ENCODE peak calls at places on chromosomes 16 and 17, in ten cellular contexts. M is GM23248; J is body of pancreas; P is dorsolateral prefrontal cortex; Z is ovary; C is neural progenitor cell; X is CD4-positive, alpha-beta memory T cell; T is aorta; E is psoas muscle; A is lung. B is an unnamed sample.

GRCh38 chr17:62656446-62656845 is 29.0 kb downstream of the MRC2 start:
- DNase-seq in E (peak; percentile 18), Z (no peak), C (no peak), M (no peak), P (no peak), J (no peak), A (no peak), T (peak; percentile 10), X (no peak), B (no peak)

GRCh38 chr16:3789375-3790067 is 72.2 kb upstream of the TRAP1 start:
- DNase-seq in J (no peak), M (no peak), E (no peak), C (no peak), A (no peak), T (no peak), Z (no peak), X (no peak), P (no peak), B (peak; percentile 11)

GRCh38 chr16:24539295-24539849 is at the start of gene RBBP6:
- DNase-seq in X (peak; percentile 91), M (peak; percentile 99), T (peak; percentile 97), P (peak; percentile 95), C (peak; percentile 99), E (peak; percentile 97), Z (peak; percentile 95), A (peak; percentile 92), J (peak; percentile 96), B (peak; percentile 96)

GRCh38 chr16:57132470-57132869 is 40.1 kb downstream of the CPNE2 start:
- DNase-seq in C (no peak), J (peak; percentile 22), E (no peak), M (no peak), Z (no peak), A (no peak), T (no peak), P (no peak), X (no peak), B (peak; percentile 72)

GRCh38 chr16:81237282-81237681 is 1.2 kb upstream of the BCO1 start:
- DNase-seq in X (no peak), T (no peak), P (no peak), A (no peak), Z (no peak), M (no peak), E (peak; percentile 85), C (no peak), J (peak; percentile 46), B (peak; percentile 68)

GRCh38 chr17:7407483-7408231 is at the start of gene NLGN2:
- DNase-seq in T (no peak), Z (no peak), J (no peak), X (no peak), M (no peak), A (no peak), E (no peak), C (no peak), P (no peak), B (no peak)

GRCh38 chr17:9098242-9098641 is 76.9 kb downstream of the NTN1 start:
- DNase-seq in J (no peak), E (no peak), M (no peak), P (no peak), A (no peak), X (no peak), Z (no peak), C (no peak), T (no peak), B (no peak)

GRCh38 chr17:51508048-51508447 is 247.7 kb downstream of the UTP18 start:
- DNase-seq in T (no peak), A (no peak), E (no peak), X (no peak), M (no peak), Z (no peak), C (no peak), P (peak; percentile 38), J (no peak), B (no peak)

GRCh38 chr17:64146418-64147109 is 16.6 kb upstream of the ERN1 start:
- DNase-seq in X (peak; percentile 69), P (peak; percentile 62), E (peak; percentile 85), J (peak; percentile 67), Z (peak; percentile 80), C (peak; percentile 76), M (peak; percentile 76), T (peak; percentile 88), A (peak; percentile 64), B (peak; percentile 46)

GRCh38 chr17:77424585-77425344 is 284.0 kb downstream of the SEC14L1 start:
- DNase-seq in C (no peak), M (peak; percentile 66), P (no peak), A (peak; percentile 77), E (peak; percentile 94), Z (peak; percentile 98), X (no peak), J (peak; percentile 72), T (peak; percentile 94), B (no peak)

GRCh38 chr16:12833939-12834338 is 30.3 kb upstream of the CPPED1 start:
- DNase-seq in T (no peak), J (no peak), C (peak; percentile 16), A (no peak), M (peak; percentile 45), E (no peak), X (no peak), Z (no peak), P (no peak), B (no peak)

GRCh38 chr16:30394603-30395154 is 541 bp upstream of the ZNF48 start:
- DNase-seq in J (no peak), X (no peak), P (no peak), C (peak; percentile 87), E (no peak), T (no peak), Z (no peak), A (no peak), M (peak; percentile 66), B (peak; percentile 24)

GRCh38 chr17:9120471-9120870 is 99.2 kb downstream of the NTN1 start:
- DNase-seq in Z (no peak), M (no peak), J (no peak), X (no peak), A (no peak), P (no peak), C (peak; percentile 45), E (no peak), T (peak; percentile 48), B (no peak)

GRCh38 chr17:1716912-1717695 is 6.9 kb upstream of the TLCD2 start:
- DNase-seq in Z (peak; percentile 90), M (peak; percentile 100), C (peak; percentile 97), X (peak; percentile 86), A (peak; percentile 97), P (peak; percentile 92), T (peak; percentile 92), J (peak; percentile 93), E (peak; percentile 93), B (peak; percentile 99)

GRCh38 chr16:20291807-20292206 is 35.5 kb downstream of the GP2 start:
- DNase-seq in C (peak; percentile 37), X (no peak), P (no peak), M (no peak), A (no peak), T (no peak), E (no peak), Z (no peak), J (no peak), B (no peak)
- H3K27me3 ChIP-seq in C (no peaks in the 10 kb centered on the region), X (no peaks in the 10 kb centered on the region), P (no peaks in the 10 kb centered on the region), M (no peaks in the 10 kb centered on the region), A (no peaks in the 10 kb centered on the region), T (peaks cover 1% of the 10 kb centered on the region), E (no peaks in the 10 kb centered on the region), Z (no peaks in the 10 kb centered on the region), J (no peaks in the 10 kb centered on the region), B (no peaks in the 10 kb centered on the region)

GRCh38 chr17:6005939-6006338 is 64.2 kb upstream of the WSCD1 start:
- DNase-seq in Z (no peak), M (no peak), J (no peak), C (no peak), E (no peak), P (no peak), T (no peak), X (no peak), A (no peak), B (no peak)

GRCh38 chr17:6000426-6000825 is 69.8 kb upstream of the WSCD1 start:
- DNase-seq in Z (no peak), T (no peak), P (no peak), E (no peak), A (no peak), X (no peak), J (no peak), C (no peak), M (no peak), B (no peak)
- H3K27ac ChIP-seq in Z (no peak overlapping the region), T (no peak overlapping the region), P (no peak overlapping the region), E (no peak overlapping the region), A (no peak overlapping the region), X (no peak overlapping the region), J (no peak overlapping the region), C (no peak overlapping the region), M (no peak overlapping the region), B (no peak overlapping the region)

DNA sequence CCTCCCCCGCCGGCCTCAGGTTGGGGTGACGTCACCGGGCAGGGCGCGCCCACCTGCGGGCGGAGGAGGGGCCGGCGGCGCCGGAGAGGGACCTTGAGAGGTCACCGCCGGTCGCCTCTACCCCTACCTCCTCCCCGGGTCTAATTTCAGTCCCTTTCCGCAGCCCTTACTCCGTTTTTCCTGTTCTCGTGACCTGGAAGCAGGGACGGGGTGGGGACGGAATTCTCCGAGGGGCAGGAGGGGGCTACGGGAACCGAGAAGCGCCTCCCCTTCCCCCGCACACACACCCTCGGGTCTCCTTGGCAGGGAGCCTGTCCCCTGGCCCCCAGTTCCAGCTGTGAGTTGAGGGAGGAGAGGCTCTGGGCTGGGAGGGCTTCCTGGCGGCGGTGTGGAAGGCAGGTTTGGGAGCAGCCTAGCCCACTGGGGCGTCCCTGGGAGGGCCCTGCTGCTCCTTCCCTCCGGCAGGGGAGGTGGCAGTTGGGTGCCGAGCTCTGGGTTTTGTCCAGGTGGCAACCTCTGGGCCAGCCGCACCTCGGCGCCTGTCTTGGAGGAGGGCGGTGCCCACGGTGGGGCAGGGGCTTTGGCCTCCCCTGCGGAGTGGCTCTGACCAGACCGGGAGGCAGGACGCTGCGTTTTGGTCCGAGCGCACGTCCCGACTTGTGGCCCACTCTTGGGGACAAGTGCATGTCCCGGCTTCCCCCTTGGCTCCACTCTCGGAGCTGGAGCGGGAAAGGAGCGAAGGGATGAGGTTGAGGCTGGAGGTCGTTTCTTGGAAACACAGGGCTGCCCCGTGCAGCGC is 765 bp downstream of the SYNGR3 start:
- DNase-seq in Z (no peak), P (peak; percentile 57), T (no peak), E (no peak), A (no peak), J (no peak), X (peak; percentile 56), C (peak; percentile 86), M (no peak), B (peak; percentile 40)
- H3K27me3 ChIP-seq in Z (no peaks in the 10 kb centered on the region), P (no peaks in the 10 kb centered on the region), T (no peaks in the 10 kb centered on the region), E (peaks cover 34% of the 10 kb centered on the region), A (no peaks in the 10 kb centered on the region), J (peaks cover 19% of the 10 kb centered on the region), X (no peaks in the 10 kb centered on the region), C (peaks cover 58% of the 10 kb centered on the region), M (peaks cover 21% of the 10 kb centered on the region), B (peaks cover 15% of the 10 kb centered on the region)

DNA sequence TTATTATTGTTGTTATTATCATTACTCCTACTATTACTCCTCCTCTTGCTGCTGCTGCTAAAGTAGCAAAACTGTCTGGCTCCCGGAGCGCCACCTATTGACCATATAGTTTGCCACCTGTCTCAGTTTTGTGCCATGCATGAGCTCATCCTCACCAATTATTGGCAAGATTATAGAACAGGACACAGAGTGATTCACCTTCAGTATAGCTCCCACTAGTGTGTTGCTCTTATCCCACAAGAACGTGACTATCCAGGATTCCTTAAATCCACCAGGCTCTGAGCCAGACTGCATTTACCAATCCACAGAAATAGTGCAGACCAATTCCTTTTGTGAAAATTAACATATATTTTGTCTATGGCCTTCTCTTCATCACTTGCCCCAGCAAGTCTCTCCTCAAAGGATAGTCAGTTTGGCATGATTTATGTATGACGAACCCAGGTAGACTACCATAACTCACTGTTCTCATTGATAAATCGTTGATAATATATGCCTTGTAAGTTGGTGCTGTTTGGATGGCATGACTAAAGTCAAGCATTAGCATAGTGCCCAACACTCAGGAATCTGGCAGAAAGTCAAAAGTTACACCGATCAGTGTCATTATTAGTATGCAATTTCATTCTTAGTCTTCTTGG is 405.5 kb upstream of the HSBP1 start:
- DNase-seq in Z (no peak), P (no peak), J (no peak), T (no peak), M (peak; percentile 58), C (no peak), A (no peak), E (no peak), X (no peak), B (no peak)
- H3K27ac ChIP-seq in Z (no peak overlapping the region), P (no peak overlapping the region), J (no peak overlapping the region), T (no peak overlapping the region), M (peak overlapping the region; percentile 65), C (no peak overlapping the region), A (no peak overlapping the region), E (no peak overlapping the region), X (no peak overlapping the region), B (no peak overlapping the region)

B was measured in small intestine.